ENCODE peak calls at places on chromosomes 11 and 22, in eight cellular contexts. N is HFF-Myc; U is substantia nigra; O is naive thymus-derived CD4-positive, alpha-beta T cell; L is coronary artery; M is GM23338; B is EL; H is mucosa of gallbladder. D is an unnamed sample.

GRCh38 chr22:19398680-19399079 is 32.9 kb downstream of the HIRA start:
- DNase-seq in U (no peak), B (no peak), L (no peak), M (no peak), H (no peak), N (no peak), O (no peak), D (no peak)

GRCh38 chr11:76185931-76186401 is 20.3 kb downstream of the WNT11 start:
- DNase-seq in N (no peak), M (no peak), H (no peak), L (peak; percentile 82), O (no peak), U (peak; percentile 2), B (no peak), D (no peak)

GRCh38 chr11:100467821-100468508 is 219.1 kb upstream of the ARHGAP42 start:
- DNase-seq in H (no peak), M (no peak), L (no peak), O (no peak), U (no peak), B (peak; percentile 11), N (no peak), D (no peak)

GRCh38 chr11:72840780-72841179 is 26.6 kb downstream of the ATG16L2 start:
- DNase-seq in U (no peak), M (no peak), H (no peak), L (no peak), B (peak; percentile 82), N (no peak), O (no peak), D (no peak)

GRCh38 chr11:61700221-61700620 is 20.0 kb downstream of the DAGLA start:
- DNase-seq in N (peak; percentile 53), H (peak; percentile 81), B (peak; percentile 70), U (no peak), M (no peak), O (no peak), L (no peak), D (no peak)

GRCh38 chr11:1034001-1034400 is 2.5 kb downstream of the MUC6 start:
- DNase-seq in B (no peak), O (no peak), H (no peak), U (no peak), L (no peak), N (no peak), M (no peak), D (no peak)

GRCh38 chr11:44548032-44548695 is 17.3 kb upstream of the CD82 start:
- DNase-seq in M (no peak), B (no peak), O (no peak), H (no peak), N (no peak), L (no peak), U (no peak), D (no peak)

GRCh38 chr22:35021166-35021565 is 44.8 kb upstream of the ISX start:
- DNase-seq in U (no peak), H (no peak), N (no peak), B (no peak), L (no peak), O (no peak), M (no peak), D (no peak)

GRCh38 chr22:47122441-47123000 is 360.1 kb downstream of the TBC1D22A start:
- DNase-seq in B (no peak), O (no peak), N (no peak), U (no peak), M (no peak), H (no peak), L (no peak), D (no peak)

GRCh38 chr22:28424427-28425080 is 255.1 kb downstream of the TTC28 start:
- DNase-seq in O (no peak), L (no peak), N (no peak), H (no peak), U (no peak), M (no peak), B (peak; percentile 9), D (no peak)

GRCh38 chr11:74085542-74085892 is 76.6 kb upstream of the UCP3 start:
- DNase-seq in H (no peak), N (no peak), L (no peak), O (no peak), U (peak; percentile 4), M (no peak), B (peak; percentile 15), D (no peak)

GRCh38 chr11:100753144-100753543 is 66.1 kb downstream of the ARHGAP42 start:
- DNase-seq in L (no peak), N (no peak), U (no peak), M (peak; percentile 87), B (no peak), O (no peak), H (peak; percentile 41), D (no peak)

GRCh38 chr11:30914143-30914762 is 328.1 kb upstream of the MPPED2 start:
- DNase-seq in H (peak; percentile 27), L (no peak), M (peak; percentile 87), B (peak; percentile 18), O (no peak), N (no peak), U (peak; percentile 27), D (no peak)

GRCh38 chr11:12377824-12378593 is 638 bp downstream of the PARVA start:
- DNase-seq in B (peak; percentile 90), L (peak; percentile 90), M (peak; percentile 93), O (peak; percentile 18), U (no peak), H (peak; percentile 69), N (peak; percentile 56), D (no peak)

GRCh38 chr11:70324354-70325115 is 54.0 kb downstream of the PPFIA1 start:
- DNase-seq in B (peak; percentile 36), O (no peak), N (no peak), M (no peak), L (no peak), U (no peak), H (no peak), D (no peak)

GRCh38 chr22:30191049-30191701 is 55.4 kb downstream of the LIF start:
- DNase-seq in O (no peak), N (no peak), B (no peak), H (no peak), L (no peak), M (no peak), U (no peak), D (no peak)

GRCh38 chr11:75345455-75346224 is 5.8 kb downstream of the ARRB1 start:
- DNase-seq in M (no peak), B (no peak), U (no peak), O (no peak), N (no peak), L (peak; percentile 64), H (no peak), D (no peak)

GRCh38 chr11:290621-291231 is 1.8 kb downstream of the PGGHG start:
- DNase-seq in H (no peak), M (no peak), O (no peak), B (no peak), L (no peak), U (no peak), N (no peak), D (no peak)

GRCh38 chr22:27573280-27573711 is 228.3 kb downstream of the MN1 start:
- DNase-seq in M (peak; percentile 57), L (no peak), B (no peak), U (no peak), N (no peak), O (no peak), H (no peak), D (no peak)

GRCh38 chr11:47711225-47711624 is 3.9 kb downstream of the AGBL2 start:
- DNase-seq in U (no peak), B (no peak), L (no peak), H (no peak), N (no peak), O (no peak), M (peak; percentile 62), D (no peak)

GRCh38 chr22:30261134-30261533 is 5.5 kb downstream of the OSM start:
- DNase-seq in B (no peak), L (no peak), N (no peak), M (no peak), U (no peak), O (no peak), H (no peak), D (no peak)

GRCh38 chr11:91163619-91164451 is 941.0 kb upstream of the CHORDC1 start:
- DNase-seq in H (no peak), N (no peak), O (no peak), B (peak; percentile 61), M (no peak), U (no peak), L (no peak), D (no peak)

GRCh38 chr11:23353611-23354010 is 493.3 kb upstream of the CCDC179 start:
- DNase-seq in B (no peak), L (no peak), M (no peak), H (no peak), N (no peak), U (no peak), O (no peak), D (no peak)

GRCh38 chr11:111586305-111586915 is 15.8 kb upstream of the SIK2 start:
- DNase-seq in B (peak; percentile 53), H (peak; percentile 42), M (peak; percentile 87), O (peak; percentile 65), L (no peak), N (no peak), U (no peak), D (peak; percentile 39)

GRCh38 chr11:118939948-118940598 is 14.3 kb upstream of the BCL9L start:
- DNase-seq in M (peak; percentile 80), U (no peak), B (no peak), H (no peak), N (no peak), L (no peak), O (peak; percentile 62), D (peak; percentile 59)

GRCh38 chr11:117483372-117483771 is 155.7 kb downstream of the CEP164 start:
- DNase-seq in U (no peak), B (no peak), L (no peak), M (no peak), O (no peak), N (no peak), H (no peak), D (no peak)

GRCh38 chr11:48106166-48106565 is 110.4 kb upstream of the OR4B1 start:
- DNase-seq in N (no peak), L (no peak), B (no peak), M (no peak), U (no peak), H (no peak), O (no peak), D (no peak)

GRCh38 chr11:35056391-35057093 is 82.4 kb upstream of the CD44 start:
- DNase-seq in U (no peak), B (no peak), L (no peak), M (no peak), O (peak; percentile 39), N (no peak), H (no peak), D (no peak)

GRCh38 chr11:70528794-70529580 is 130.7 kb downstream of the CTTN start:
- DNase-seq in O (no peak), B (no peak), H (no peak), N (no peak), L (no peak), M (no peak), U (no peak), D (no peak)

GRCh38 chr11:114080219-114080618 is 20.7 kb downstream of the ZBTB16 start:
- DNase-seq in H (no peak), O (no peak), L (no peak), U (no peak), N (no peak), M (no peak), B (no peak), D (no peak)

GRCh38 chr22:41857160-41857859 is 24.4 kb downstream of the SREBF2 start:
- DNase-seq in B (peak; percentile 80), M (peak; percentile 91), H (no peak), U (no peak), L (no peak), O (peak; percentile 71), N (peak; percentile 43), D (peak; percentile 62)

GRCh38 chr22:23305321-23305910 is 125.1 kb downstream of the BCR start:
- DNase-seq in B (peak; percentile 89), H (no peak), L (peak; percentile 83), U (peak; percentile 32), N (no peak), M (no peak), O (no peak), D (no peak)